ENCODE peak calls at places on chromosomes 7 and 10, in six cellular contexts. V is MV-4-11, O is NCI-H2081, S is GM12891, Y is lower leg skin, G is foreskin fibroblast. J is an unnamed sample.

GRCh38 chr10:124619195-124619594 is 125.0 kb downstream of the FAM53B start:
- DNase-seq in V (no peak), O (no peak), S (no peak), Y (no peak), G (no peak), J (no peak)

GRCh38 chr10:125152646-125153368 is 7.6 kb downstream of the CTBP2 start:
- DNase-seq in V (no peak), O (peak; percentile 36), S (no peak), Y (no peak), G (peak; percentile 56), J (no peak)

GRCh38 chr7:104980969-104981670 is 32.9 kb upstream of the KMT2E start:
- DNase-seq in V (peak; percentile 58), O (peak; percentile 82), S (no peak), Y (no peak), G (no peak), J (no peak)

GRCh38 chr10:1399431-1400120 is 337.7 kb downstream of the ADARB2 start:
- DNase-seq in V (no peak), O (no peak), S (no peak), Y (no peak), G (no peak), J (no peak)

GRCh38 chr10:59829601-59830000 is 76.3 kb upstream of the MRLN start:
- DNase-seq in V (peak; percentile 86), O (no peak), S (no peak), Y (no peak), G (no peak), J (no peak)

GRCh38 chr7:84393776-84394175 is 199.2 kb upstream of the SEMA3A start:
- DNase-seq in V (no peak), O (no peak), S (no peak), Y (no peak), G (peak; percentile 34), J (no peak)

GRCh38 chr10:7481382-7481765 is 70.5 kb upstream of the SFMBT2 start:
- DNase-seq in V (no peak), O (no peak), S (no peak), Y (no peak), G (no peak), J (no peak)

GRCh38 chr10:90222372-90222771 is 521.0 kb downstream of the KIF20B start:
- DNase-seq in V (no peak), O (no peak), S (no peak), Y (no peak), G (peak; percentile 83), J (no peak)

GRCh38 chr10:61617586-61617985 is 45.1 kb upstream of the CABCOCO1 start:
- DNase-seq in V (no peak), O (no peak), S (no peak), Y (no peak), G (no peak), J (no peak)

GRCh38 chr7:25698709-25699108 is 453.3 kb upstream of the NFE2L3 start:
- DNase-seq in V (no peak), O (no peak), S (no peak), Y (no peak), G (no peak), J (no peak)

GRCh38 chr7:116180302-116180701 is 30.0 kb upstream of the TES start:
- DNase-seq in V (peak; percentile 56), O (peak; percentile 53), S (peak; percentile 19), Y (no peak), G (peak; percentile 43), J (no peak)

GRCh38 chr7:40716052-40716451 is 581.2 kb downstream of the SUGCT start:
- DNase-seq in V (no peak), O (no peak), S (no peak), Y (no peak), G (peak; percentile 47), J (no peak)

GRCh38 chr10:28806481-28806880 is 129.2 kb downstream of the BAMBI start:
- DNase-seq in V (no peak), O (no peak), S (no peak), Y (no peak), G (no peak), J (no peak)

GRCh38 chr10:71223365-71224058 is 11.1 kb downstream of the UNC5B start:
- DNase-seq in V (no peak), O (no peak), S (no peak), Y (no peak), G (no peak), J (no peak)

GRCh38 chr7:46707973-46708372 is 786.9 kb upstream of the IGFBP3 start:
- DNase-seq in V (no peak), O (no peak), S (no peak), Y (no peak), G (no peak), J (no peak)

GRCh38 chr7:4172883-4173282 is 509.2 kb upstream of the FOXK1 start:
- DNase-seq in V (no peak), O (no peak), S (no peak), Y (no peak), G (no peak), J (no peak)

GRCh38 chr7:117435475-117436043 is 8.3 kb upstream of the ASZ1 start:
- DNase-seq in V (no peak), O (no peak), S (no peak), Y (no peak), G (no peak), J (no peak)

GRCh38 chr10:91389636-91390512 is 20.3 kb upstream of the HECTD2 start:
- DNase-seq in V (peak; percentile 48), O (peak; percentile 59), S (no peak), Y (no peak), G (peak; percentile 31), J (no peak)

GRCh38 chr7:66597472-66597871 is 31.2 kb upstream of the KCTD7 start:
- DNase-seq in V (no peak), O (no peak), S (no peak), Y (no peak), G (no peak), J (no peak)

GRCh38 chr10:131547129-131547799 is 235.7 kb upstream of the TCERG1L start:
- DNase-seq in V (peak; percentile 9), O (no peak), S (no peak), Y (no peak), G (no peak), J (no peak)

GRCh38 chr7:101696-102376 is 90.5 kb upstream of the FAM20C start:
- DNase-seq in V (peak; percentile 9), O (no peak), S (no peak), Y (no peak), G (peak; percentile 91), J (no peak)

GRCh38 chr7:12623885-12624498 is 53.5 kb downstream of the SCIN start:
- DNase-seq in V (peak; percentile 2), O (peak; percentile 66), S (no peak), Y (no peak), G (no peak), J (no peak)

GRCh38 chr10:80260295-80261243 is 28.9 kb downstream of the MAT1A start:
- DNase-seq in V (no peak), O (peak; percentile 5), S (no peak), Y (no peak), G (no peak), J (no peak)

GRCh38 chr10:110387983-110388681 is 83.4 kb upstream of the SMNDC1 start:
- DNase-seq in V (peak; percentile 50), O (no peak), S (peak; percentile 53), Y (no peak), G (peak; percentile 56), J (no peak)

GRCh38 chr7:105218939-105219770 is 169.6 kb downstream of the SRPK2 start:
- DNase-seq in V (no peak), O (no peak), S (no peak), Y (no peak), G (no peak), J (no peak)

GRCh38 chr10:29714096-29714874 is 79.5 kb upstream of the SVIL start:
- DNase-seq in V (no peak), O (no peak), S (no peak), Y (no peak), G (peak; percentile 82), J (no peak)

GRCh38 chr10:12262278-12262981 is 66.4 kb downstream of the CDC123 start:
- DNase-seq in V (no peak), O (no peak), S (no peak), Y (no peak), G (no peak), J (no peak)

GRCh38 chr7:121076350-121077164 is 88.0 kb downstream of the CPED1 start:
- DNase-seq in V (no peak), O (no peak), S (no peak), Y (no peak), G (peak; percentile 57), J (no peak)

GRCh38 chr7:111356941-111357340 is 205.4 kb downstream of the IMMP2L start:
- DNase-seq in V (no peak), O (no peak), S (no peak), Y (no peak), G (no peak), J (no peak)

GRCh38 chr10:117138838-117139580 is 939 bp upstream of the VAX1 start:
- DNase-seq in V (no peak), O (no peak), S (no peak), Y (no peak), G (no peak), J (no peak)

GRCh38 chr7:155336812-155337602 is 39.3 kb downstream of the INSIG1 start:
- DNase-seq in V (no peak), O (no peak), S (no peak), Y (no peak), G (no peak), J (no peak)

GRCh38 chr10:62619409-62619730 is 185.2 kb upstream of the ADO start:
- DNase-seq in V (peak; percentile 88), O (no peak), S (no peak), Y (no peak), G (no peak), J (no peak)

GRCh38 chr7:43757073-43757720 is 1.3 kb upstream of the BLVRA start:
- DNase-seq in V (no peak), O (no peak), S (no peak), Y (no peak), G (no peak), J (no peak)

GRCh38 chr10:116767235-116767634 is 24.9 kb upstream of the HSPA12A start:
- DNase-seq in V (no peak), O (no peak), S (no peak), Y (no peak), G (no peak), J (no peak)

GRCh38 chr10:93458821-93459257 is 23.3 kb downstream of the MYOF start:
- DNase-seq in V (peak; percentile 96), O (no peak), S (no peak), Y (peak; percentile 88), G (peak; percentile 99), J (peak; percentile 69)

GRCh38 chr10:77056650-77057049 is 581.0 kb downstream of the KCNMA1 start:
- DNase-seq in V (no peak), O (no peak), S (no peak), Y (no peak), G (no peak), J (no peak)